ENCODE peak calls at places on chromosomes 16 and 17, in ten cellular contexts. One of them, this sample, is unnamed.

GRCh38 chr16:35506018-35506897 is 2046.8 kb downstream of the TP53TG3F start:
- DNase-seq in activated T-helper 2 cell treated with anti-CD3 and anti-CD28 coated beads, Interferon-gamma antibody, Interleukin-2, Interleukin-4, amounts not matched to agents 10 μg/mL and 5 μg/mL and 100 μg/mL, durations not matched to agents 14 hours and 24 hours and 36 hours: no peak
- DNase-seq in EH: no peak
- DNase-seq in endothelial cell of umbilical vein: no peak
- DNase-seq in astrocyte of the spinal cord: no peak
- DNase-seq in renal cortical epithelial cell: no peak
- DNase-seq in activated T-cell treated with anti-CD3 and anti-CD28 coated beads for 24 hours: no peak
- DNase-seq in EL: no peak
- DNase-seq in stimulated activated CD8-positive, alpha-beta memory T cell treated with anti-CD3 and anti-CD28 coated beads, Interleukin-4, amount 100 ng/mL, for 1 hour: no peak
- DNase-seq in heart right ventricle: no peak
- DNase-seq in this sample: no peak

GRCh38 chr17:5584383-5584951 is at the start of gene NLRP1:
- DNase-seq in activated T-cell treated with anti-CD3 and anti-CD28 coated beads for 24 hours: peak
- DNase-seq in endothelial cell of umbilical vein: peak
- DNase-seq in EH: peak
- DNase-seq in stimulated activated CD8-positive, alpha-beta memory T cell treated with anti-CD3 and anti-CD28 coated beads, Interleukin-4, amount 100 ng/mL, for 1 hour: peak
- DNase-seq in activated T-helper 2 cell treated with anti-CD3 and anti-CD28 coated beads, Interferon-gamma antibody, Interleukin-2, Interleukin-4, amounts not matched to agents 10 μg/mL and 5 μg/mL and 100 μg/mL, durations not matched to agents 14 hours and 24 hours and 36 hours: peak
- DNase-seq in astrocyte of the spinal cord: peak
- DNase-seq in renal cortical epithelial cell: peak
- DNase-seq in heart right ventricle: peak
- DNase-seq in EL: peak
- DNase-seq in this sample: peak

GRCh38 chr16:48613061-48613957 is 3.3 kb upstream of the N4BP1 start:
- DNase-seq in renal cortical epithelial cell: peak
- DNase-seq in stimulated activated CD8-positive, alpha-beta memory T cell treated with anti-CD3 and anti-CD28 coated beads, Interleukin-4, amount 100 ng/mL, for 1 hour: no peak
- DNase-seq in activated T-cell treated with anti-CD3 and anti-CD28 coated beads for 24 hours: peak
- DNase-seq in EL: peak
- DNase-seq in endothelial cell of umbilical vein: no peak
- DNase-seq in EH: peak
- DNase-seq in activated T-helper 2 cell treated with anti-CD3 and anti-CD28 coated beads, Interferon-gamma antibody, Interleukin-2, Interleukin-4, amounts not matched to agents 10 μg/mL and 5 μg/mL and 100 μg/mL, durations not matched to agents 14 hours and 24 hours and 36 hours: peak
- DNase-seq in astrocyte of the spinal cord: no peak
- DNase-seq in heart right ventricle: no peak
- DNase-seq in this sample: no peak

GRCh38 chr16:59527206-59527997 is 793.3 kb upstream of the GOT2 start:
- DNase-seq in activated T-helper 2 cell treated with anti-CD3 and anti-CD28 coated beads, Interferon-gamma antibody, Interleukin-2, Interleukin-4, amounts not matched to agents 10 μg/mL and 5 μg/mL and 100 μg/mL, durations not matched to agents 14 hours and 24 hours and 36 hours: no peak
- DNase-seq in astrocyte of the spinal cord: peak
- DNase-seq in renal cortical epithelial cell: peak
- DNase-seq in endothelial cell of umbilical vein: no peak
- DNase-seq in activated T-cell treated with anti-CD3 and anti-CD28 coated beads for 24 hours: no peak
- DNase-seq in stimulated activated CD8-positive, alpha-beta memory T cell treated with anti-CD3 and anti-CD28 coated beads, Interleukin-4, amount 100 ng/mL, for 1 hour: no peak
- DNase-seq in heart right ventricle: no peak
- DNase-seq in EL: peak
- DNase-seq in EH: peak
- DNase-seq in this sample: no peak

GRCh38 chr17:59479141-59479540 is 86.3 kb upstream of the DHX40 start:
- DNase-seq in activated T-helper 2 cell treated with anti-CD3 and anti-CD28 coated beads, Interferon-gamma antibody, Interleukin-2, Interleukin-4, amounts not matched to agents 10 μg/mL and 5 μg/mL and 100 μg/mL, durations not matched to agents 14 hours and 24 hours and 36 hours: no peak
- DNase-seq in stimulated activated CD8-positive, alpha-beta memory T cell treated with anti-CD3 and anti-CD28 coated beads, Interleukin-4, amount 100 ng/mL, for 1 hour: no peak
- DNase-seq in activated T-cell treated with anti-CD3 and anti-CD28 coated beads for 24 hours: no peak
- DNase-seq in EH: no peak
- DNase-seq in EL: no peak
- DNase-seq in endothelial cell of umbilical vein: no peak
- DNase-seq in renal cortical epithelial cell: no peak
- DNase-seq in astrocyte of the spinal cord: no peak
- DNase-seq in heart right ventricle: no peak
- DNase-seq in this sample: no peak

GRCh38 chr17:71709271-71709670 is 411.5 kb upstream of the SOX9 start:
- DNase-seq in endothelial cell of umbilical vein: no peak
- DNase-seq in astrocyte of the spinal cord: peak
- DNase-seq in EL: peak
- DNase-seq in stimulated activated CD8-positive, alpha-beta memory T cell treated with anti-CD3 and anti-CD28 coated beads, Interleukin-4, amount 100 ng/mL, for 1 hour: no peak
- DNase-seq in activated T-cell treated with anti-CD3 and anti-CD28 coated beads for 24 hours: no peak
- DNase-seq in renal cortical epithelial cell: no peak
- DNase-seq in EH: peak
- DNase-seq in activated T-helper 2 cell treated with anti-CD3 and anti-CD28 coated beads, Interferon-gamma antibody, Interleukin-2, Interleukin-4, amounts not matched to agents 10 μg/mL and 5 μg/mL and 100 μg/mL, durations not matched to agents 14 hours and 24 hours and 36 hours: no peak
- DNase-seq in heart right ventricle: no peak
- DNase-seq in this sample: no peak

GRCh38 chr17:30821751-30822723 is 2.5 kb downstream of the CRLF3 start:
- DNase-seq in activated T-cell treated with anti-CD3 and anti-CD28 coated beads for 24 hours: no peak
- DNase-seq in EL: no peak
- DNase-seq in activated T-helper 2 cell treated with anti-CD3 and anti-CD28 coated beads, Interferon-gamma antibody, Interleukin-2, Interleukin-4, amounts not matched to agents 10 μg/mL and 5 μg/mL and 100 μg/mL, durations not matched to agents 14 hours and 24 hours and 36 hours: no peak
- DNase-seq in astrocyte of the spinal cord: no peak
- DNase-seq in stimulated activated CD8-positive, alpha-beta memory T cell treated with anti-CD3 and anti-CD28 coated beads, Interleukin-4, amount 100 ng/mL, for 1 hour: no peak
- DNase-seq in endothelial cell of umbilical vein: no peak
- DNase-seq in EH: no peak
- DNase-seq in renal cortical epithelial cell: no peak
- DNase-seq in heart right ventricle: no peak
- DNase-seq in this sample: no peak

GRCh38 chr17:66306413-66306812 is 4.0 kb downstream of the PRKCA start:
- DNase-seq in EL: peak
- DNase-seq in endothelial cell of umbilical vein: peak
- DNase-seq in activated T-helper 2 cell treated with anti-CD3 and anti-CD28 coated beads, Interferon-gamma antibody, Interleukin-2, Interleukin-4, amounts not matched to agents 10 μg/mL and 5 μg/mL and 100 μg/mL, durations not matched to agents 14 hours and 24 hours and 36 hours: no peak
- DNase-seq in renal cortical epithelial cell: no peak
- DNase-seq in EH: peak
- DNase-seq in astrocyte of the spinal cord: peak
- DNase-seq in activated T-cell treated with anti-CD3 and anti-CD28 coated beads for 24 hours: no peak
- DNase-seq in heart right ventricle: no peak
- DNase-seq in stimulated activated CD8-positive, alpha-beta memory T cell treated with anti-CD3 and anti-CD28 coated beads, Interleukin-4, amount 100 ng/mL, for 1 hour: no peak
- DNase-seq in this sample: no peak

GRCh38 chr16:86878290-86879160 is 300.2 kb downstream of the FOXL1 start:
- DNase-seq in EL: no peak
- DNase-seq in astrocyte of the spinal cord: no peak
- DNase-seq in EH: no peak
- DNase-seq in endothelial cell of umbilical vein: peak
- DNase-seq in renal cortical epithelial cell: no peak
- DNase-seq in activated T-cell treated with anti-CD3 and anti-CD28 coated beads for 24 hours: no peak
- DNase-seq in stimulated activated CD8-positive, alpha-beta memory T cell treated with anti-CD3 and anti-CD28 coated beads, Interleukin-4, amount 100 ng/mL, for 1 hour: no peak
- DNase-seq in heart right ventricle: no peak
- DNase-seq in activated T-helper 2 cell treated with anti-CD3 and anti-CD28 coated beads, Interferon-gamma antibody, Interleukin-2, Interleukin-4, amounts not matched to agents 10 μg/mL and 5 μg/mL and 100 μg/mL, durations not matched to agents 14 hours and 24 hours and 36 hours: no peak
- DNase-seq in this sample: no peak

GRCh38 chr17:35909408-35909807 is 21.2 kb downstream of the RDM1 start:
- DNase-seq in stimulated activated CD8-positive, alpha-beta memory T cell treated with anti-CD3 and anti-CD28 coated beads, Interleukin-4, amount 100 ng/mL, for 1 hour: no peak
- DNase-seq in endothelial cell of umbilical vein: no peak
- DNase-seq in EH: no peak
- DNase-seq in activated T-helper 2 cell treated with anti-CD3 and anti-CD28 coated beads, Interferon-gamma antibody, Interleukin-2, Interleukin-4, amounts not matched to agents 10 μg/mL and 5 μg/mL and 100 μg/mL, durations not matched to agents 14 hours and 24 hours and 36 hours: no peak
- DNase-seq in astrocyte of the spinal cord: no peak
- DNase-seq in heart right ventricle: no peak
- DNase-seq in activated T-cell treated with anti-CD3 and anti-CD28 coated beads for 24 hours: no peak
- DNase-seq in EL: no peak
- DNase-seq in renal cortical epithelial cell: no peak
- DNase-seq in this sample: no peak

GRCh38 chr17:35089846-35090193 is 26.3 kb upstream of the RFFL start:
- DNase-seq in endothelial cell of umbilical vein: peak
- DNase-seq in EL: peak
- DNase-seq in astrocyte of the spinal cord: peak
- DNase-seq in activated T-cell treated with anti-CD3 and anti-CD28 coated beads for 24 hours: peak
- DNase-seq in heart right ventricle: peak
- DNase-seq in stimulated activated CD8-positive, alpha-beta memory T cell treated with anti-CD3 and anti-CD28 coated beads, Interleukin-4, amount 100 ng/mL, for 1 hour: no peak
- DNase-seq in renal cortical epithelial cell: peak
- DNase-seq in EH: peak
- DNase-seq in activated T-helper 2 cell treated with anti-CD3 and anti-CD28 coated beads, Interferon-gamma antibody, Interleukin-2, Interleukin-4, amounts not matched to agents 10 μg/mL and 5 μg/mL and 100 μg/mL, durations not matched to agents 14 hours and 24 hours and 36 hours: peak
- DNase-seq in this sample: no peak

GRCh38 chr17:44002141-44002848 is 2.1 kb upstream of the NAGS start:
- DNase-seq in astrocyte of the spinal cord: peak
- DNase-seq in activated T-cell treated with anti-CD3 and anti-CD28 coated beads for 24 hours: no peak
- DNase-seq in stimulated activated CD8-positive, alpha-beta memory T cell treated with anti-CD3 and anti-CD28 coated beads, Interleukin-4, amount 100 ng/mL, for 1 hour: no peak
- DNase-seq in EH: peak
- DNase-seq in heart right ventricle: no peak
- DNase-seq in activated T-helper 2 cell treated with anti-CD3 and anti-CD28 coated beads, Interferon-gamma antibody, Interleukin-2, Interleukin-4, amounts not matched to agents 10 μg/mL and 5 μg/mL and 100 μg/mL, durations not matched to agents 14 hours and 24 hours and 36 hours: no peak
- DNase-seq in renal cortical epithelial cell: peak
- DNase-seq in EL: peak
- DNase-seq in endothelial cell of umbilical vein: peak
- DNase-seq in this sample: no peak

GRCh38 chr17:39582658-39583057 is 25.1 kb downstream of the NEUROD2 start:
- DNase-seq in endothelial cell of umbilical vein: no peak
- DNase-seq in activated T-cell treated with anti-CD3 and anti-CD28 coated beads for 24 hours: no peak
- DNase-seq in EH: no peak
- DNase-seq in EL: no peak
- DNase-seq in renal cortical epithelial cell: no peak
- DNase-seq in astrocyte of the spinal cord: no peak
- DNase-seq in heart right ventricle: no peak
- DNase-seq in activated T-helper 2 cell treated with anti-CD3 and anti-CD28 coated beads, Interferon-gamma antibody, Interleukin-2, Interleukin-4, amounts not matched to agents 10 μg/mL and 5 μg/mL and 100 μg/mL, durations not matched to agents 14 hours and 24 hours and 36 hours: no peak
- DNase-seq in stimulated activated CD8-positive, alpha-beta memory T cell treated with anti-CD3 and anti-CD28 coated beads, Interleukin-4, amount 100 ng/mL, for 1 hour: no peak
- DNase-seq in this sample: no peak

GRCh38 chr17:624341-624860 is 90.2 kb downstream of the VPS53 start:
- DNase-seq in endothelial cell of umbilical vein: peak
- DNase-seq in renal cortical epithelial cell: no peak
- DNase-seq in EH: no peak
- DNase-seq in activated T-cell treated with anti-CD3 and anti-CD28 coated beads for 24 hours: no peak
- DNase-seq in stimulated activated CD8-positive, alpha-beta memory T cell treated with anti-CD3 and anti-CD28 coated beads, Interleukin-4, amount 100 ng/mL, for 1 hour: no peak
- DNase-seq in activated T-helper 2 cell treated with anti-CD3 and anti-CD28 coated beads, Interferon-gamma antibody, Interleukin-2, Interleukin-4, amounts not matched to agents 10 μg/mL and 5 μg/mL and 100 μg/mL, durations not matched to agents 14 hours and 24 hours and 36 hours: no peak
- DNase-seq in astrocyte of the spinal cord: no peak
- DNase-seq in heart right ventricle: no peak
- DNase-seq in EL: no peak
- DNase-seq in this sample: no peak

GRCh38 chr16:2485811-2486507 is 11.0 kb downstream of the TBC1D24 start:
- DNase-seq in activated T-helper 2 cell treated with anti-CD3 and anti-CD28 coated beads, Interferon-gamma antibody, Interleukin-2, Interleukin-4, amounts not matched to agents 10 μg/mL and 5 μg/mL and 100 μg/mL, durations not matched to agents 14 hours and 24 hours and 36 hours: no peak
- DNase-seq in stimulated activated CD8-positive, alpha-beta memory T cell treated with anti-CD3 and anti-CD28 coated beads, Interleukin-4, amount 100 ng/mL, for 1 hour: no peak
- DNase-seq in astrocyte of the spinal cord: no peak
- DNase-seq in heart right ventricle: no peak
- DNase-seq in activated T-cell treated with anti-CD3 and anti-CD28 coated beads for 24 hours: no peak
- DNase-seq in EL: no peak
- DNase-seq in endothelial cell of umbilical vein: no peak
- DNase-seq in EH: no peak
- DNase-seq in renal cortical epithelial cell: no peak
- DNase-seq in this sample: no peak

GRCh38 chr16:83967838-83968482 is at the start of gene NECAB2:
- DNase-seq in activated T-helper 2 cell treated with anti-CD3 and anti-CD28 coated beads, Interferon-gamma antibody, Interleukin-2, Interleukin-4, amounts not matched to agents 10 μg/mL and 5 μg/mL and 100 μg/mL, durations not matched to agents 14 hours and 24 hours and 36 hours: no peak
- DNase-seq in EL: peak
- DNase-seq in astrocyte of the spinal cord: no peak
- DNase-seq in endothelial cell of umbilical vein: peak
- DNase-seq in heart right ventricle: peak
- DNase-seq in EH: peak
- DNase-seq in stimulated activated CD8-positive, alpha-beta memory T cell treated with anti-CD3 and anti-CD28 coated beads, Interleukin-4, amount 100 ng/mL, for 1 hour: no peak
- DNase-seq in renal cortical epithelial cell: no peak
- DNase-seq in activated T-cell treated with anti-CD3 and anti-CD28 coated beads for 24 hours: no peak
- DNase-seq in this sample: peak

GRCh38 chr16:54236761-54237160 is 49.8 kb downstream of the IRX3 start:
- DNase-seq in endothelial cell of umbilical vein: no peak
- DNase-seq in renal cortical epithelial cell: no peak
- DNase-seq in activated T-helper 2 cell treated with anti-CD3 and anti-CD28 coated beads, Interferon-gamma antibody, Interleukin-2, Interleukin-4, amounts not matched to agents 10 μg/mL and 5 μg/mL and 100 μg/mL, durations not matched to agents 14 hours and 24 hours and 36 hours: no peak
- DNase-seq in stimulated activated CD8-positive, alpha-beta memory T cell treated with anti-CD3 and anti-CD28 coated beads, Interleukin-4, amount 100 ng/mL, for 1 hour: no peak
- DNase-seq in EL: peak
- DNase-seq in astrocyte of the spinal cord: peak
- DNase-seq in activated T-cell treated with anti-CD3 and anti-CD28 coated beads for 24 hours: no peak
- DNase-seq in EH: peak
- DNase-seq in heart right ventricle: no peak
- DNase-seq in this sample: no peak

GRCh38 chr17:83007504-83008475 is 71.6 kb upstream of the METRNL start:
- DNase-seq in EH: peak
- DNase-seq in renal cortical epithelial cell: no peak
- DNase-seq in heart right ventricle: no peak
- DNase-seq in EL: no peak
- DNase-seq in activated T-cell treated with anti-CD3 and anti-CD28 coated beads for 24 hours: no peak
- DNase-seq in endothelial cell of umbilical vein: no peak
- DNase-seq in stimulated activated CD8-positive, alpha-beta memory T cell treated with anti-CD3 and anti-CD28 coated beads, Interleukin-4, amount 100 ng/mL, for 1 hour: no peak
- DNase-seq in astrocyte of the spinal cord: no peak
- DNase-seq in activated T-helper 2 cell treated with anti-CD3 and anti-CD28 coated beads, Interferon-gamma antibody, Interleukin-2, Interleukin-4, amounts not matched to agents 10 μg/mL and 5 μg/mL and 100 μg/mL, durations not matched to agents 14 hours and 24 hours and 36 hours: no peak
- DNase-seq in this sample: no peak

GRCh38 chr17:37744961-37745800 is at the start of gene HNF1B:
- DNase-seq in activated T-helper 2 cell treated with anti-CD3 and anti-CD28 coated beads, Interferon-gamma antibody, Interleukin-2, Interleukin-4, amounts not matched to agents 10 μg/mL and 5 μg/mL and 100 μg/mL, durations not matched to agents 14 hours and 24 hours and 36 hours: no peak
- DNase-seq in stimulated activated CD8-positive, alpha-beta memory T cell treated with anti-CD3 and anti-CD28 coated beads, Interleukin-4, amount 100 ng/mL, for 1 hour: no peak
- DNase-seq in heart right ventricle: no peak
- DNase-seq in EH: no peak
- DNase-seq in astrocyte of the spinal cord: no peak
- DNase-seq in activated T-cell treated with anti-CD3 and anti-CD28 coated beads for 24 hours: no peak
- DNase-seq in endothelial cell of umbilical vein: no peak
- DNase-seq in renal cortical epithelial cell: peak
- DNase-seq in EL: no peak
- DNase-seq in this sample: no peak

GRCh38 chr16:11029948-11030347 is 85.6 kb downstream of the CLEC16A start:
- DNase-seq in activated T-helper 2 cell treated with anti-CD3 and anti-CD28 coated beads, Interferon-gamma antibody, Interleukin-2, Interleukin-4, amounts not matched to agents 10 μg/mL and 5 μg/mL and 100 μg/mL, durations not matched to agents 14 hours and 24 hours and 36 hours: no peak
- DNase-seq in EL: peak
- DNase-seq in heart right ventricle: no peak
- DNase-seq in renal cortical epithelial cell: no peak
- DNase-seq in stimulated activated CD8-positive, alpha-beta memory T cell treated with anti-CD3 and anti-CD28 coated beads, Interleukin-4, amount 100 ng/mL, for 1 hour: no peak
- DNase-seq in EH: peak
- DNase-seq in endothelial cell of umbilical vein: no peak
- DNase-seq in activated T-cell treated with anti-CD3 and anti-CD28 coated beads for 24 hours: no peak
- DNase-seq in astrocyte of the spinal cord: no peak
- DNase-seq in this sample: no peak